ENCODE peak calls at places on chromosome 20, in six cellular contexts. H, S, T, C, F and E are unnamed samples.

GRCh38 chr20:38859070-38859690 is 53.7 kb downstream of the PPP1R16B start:
- DNase-seq in S (no peak), H (no peak), T (no peak), F (peak; percentile 83), C (no peak), E (no peak)

GRCh38 chr20:25077610-25078169 is 4.3 kb downstream of the VSX1 start:
- DNase-seq in C (no peak), S (no peak), T (peak; percentile 47), H (peak; percentile 41), F (no peak), E (peak; percentile 25)

GRCh38 chr20:1890469-1891262 is 4.5 kb upstream of the SIRPA start:
- DNase-seq in H (no peak), S (no peak), F (no peak), C (no peak), T (no peak), E (no peak)

GRCh38 chr20:47809561-47809960 is 24.3 kb upstream of the SULF2 start:
- DNase-seq in S (no peak), C (no peak), T (no peak), H (no peak), F (no peak), E (no peak)

GRCh38 chr20:35771367-35771688 is 487 bp upstream of the PHF20 start:
- DNase-seq in S (no peak), T (no peak), C (no peak), H (no peak), F (no peak), E (no peak)

GRCh38 chr20:3203315-3204123 is 963 bp downstream of the DDRGK1 start:
- DNase-seq in S (no peak), H (peak; percentile 50), C (no peak), T (no peak), F (peak; percentile 58), E (peak; percentile 66)

GRCh38 chr20:56750430-56750829 is 121.3 kb downstream of the TFAP2C start:
- DNase-seq in F (no peak), C (peak; percentile 10), S (no peak), H (no peak), T (peak; percentile 77), E (peak; percentile 74)

GRCh38 chr20:20211274-20211987 is 156.5 kb upstream of the INSM1 start:
- DNase-seq in H (no peak), C (no peak), T (no peak), F (no peak), S (no peak), E (no peak)

GRCh38 chr20:11111191-11111590 is 437.4 kb upstream of the JAG1 start:
- DNase-seq in T (no peak), F (no peak), H (no peak), C (no peak), S (no peak), E (no peak)

GRCh38 chr20:63969851-63970713 is at the start of gene ZNF512B:
- DNase-seq in C (no peak), S (no peak), H (peak; percentile 66), F (peak; percentile 84), T (peak; percentile 82), E (peak; percentile 89)

GRCh38 chr20:41428285-41428684 is 61.7 kb upstream of the EMILIN3 start:
- DNase-seq in F (peak; percentile 34), C (peak; percentile 19), S (no peak), T (no peak), H (peak; percentile 87), E (no peak)

GRCh38 chr20:44026932-44027685 is 112.5 kb downstream of the TOX2 start:
- DNase-seq in F (no peak), S (no peak), H (no peak), T (no peak), C (no peak), E (no peak)

GRCh38 chr20:3871549-3872265 is 17.5 kb upstream of the PANK2 start:
- DNase-seq in H (peak; percentile 44), F (no peak), S (no peak), T (no peak), C (no peak), E (no peak)

GRCh38 chr20:52859156-52859887 is 112.8 kb upstream of the TSHZ2 start:
- DNase-seq in C (no peak), T (no peak), S (no peak), F (no peak), H (no peak), E (no peak)

GRCh38 chr20:5806457-5807263 is 56.5 kb downstream of the SHLD1 start:
- DNase-seq in T (peak; percentile 41), F (no peak), H (peak; percentile 38), C (no peak), S (no peak), E (no peak)

GRCh38 chr20:5809495-5809894 is 59.3 kb downstream of the SHLD1 start:
- DNase-seq in T (no peak), S (no peak), H (no peak), C (no peak), F (no peak), E (no peak)

GRCh38 chr20:5811746-5812145 is 61.5 kb downstream of the SHLD1 start:
- DNase-seq in C (no peak), T (no peak), H (no peak), S (no peak), F (no peak), E (no peak)

GRCh38 chr20:5807431-5807830 is 57.2 kb downstream of the SHLD1 start:
- DNase-seq in F (no peak), H (no peak), C (no peak), S (no peak), T (no peak), E (no peak)

DNA sequence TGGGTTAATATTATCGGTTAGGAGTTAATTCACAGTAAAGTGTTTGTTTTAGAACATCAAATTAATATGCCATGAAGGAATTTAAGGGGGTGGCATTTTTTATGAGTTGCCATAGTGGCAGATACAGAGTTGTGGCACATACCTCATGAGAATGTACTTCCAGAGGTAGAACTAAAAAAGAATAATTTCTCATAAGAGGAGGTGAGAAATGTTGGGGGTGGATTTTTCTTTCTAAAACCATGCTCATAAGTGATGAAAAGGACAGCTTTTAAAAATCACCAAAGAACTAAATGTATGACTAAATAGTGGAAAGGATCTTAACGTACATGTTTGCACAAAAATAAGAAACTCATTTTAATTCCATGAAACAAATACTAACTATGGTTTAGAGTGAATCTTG is 58.7 kb downstream of the SHLD1 start:
- DNase-seq in T (no peak), S (no peak), F (no peak), H (no peak), C (no peak), E (no peak)
- TF ChIP-seq JUND in T (no peak), S (no peak), F (no peak), H (no peak), C (no peak), E (no peak)

DNA sequence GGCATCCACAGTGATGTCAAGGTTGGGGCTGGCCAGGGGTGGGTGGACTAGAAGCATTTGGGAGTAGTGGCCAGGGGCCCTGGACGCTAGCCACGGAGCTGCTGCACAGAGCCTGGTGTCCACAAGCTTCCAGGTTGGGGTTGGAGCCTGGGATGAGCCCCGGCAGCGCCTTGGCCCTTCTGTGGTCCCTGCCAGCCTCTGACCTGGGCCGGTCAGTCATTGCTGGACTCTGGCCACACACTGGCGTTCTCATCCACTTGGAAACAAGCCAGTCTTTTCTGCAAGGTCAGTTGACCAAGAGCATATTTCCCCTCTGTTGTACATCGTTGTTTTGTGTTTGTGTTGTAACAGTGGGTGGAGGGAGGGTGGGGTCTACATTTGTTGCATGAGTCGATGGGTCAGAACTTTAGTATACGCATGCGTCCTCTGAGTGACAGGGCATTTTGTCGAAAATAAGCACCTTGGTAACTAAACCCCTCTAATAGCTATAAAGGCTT is 8.4 kb downstream of the PSMA7 start:
- DNase-seq in H (peak; percentile 88), S (no peak), F (no peak), C (no peak), T (no peak), E (no peak)
- TF ChIP-seq JUND in H (peak; percentile 29), S (no peak), F (no peak), C (no peak), T (no peak), E (no peak)

DNA sequence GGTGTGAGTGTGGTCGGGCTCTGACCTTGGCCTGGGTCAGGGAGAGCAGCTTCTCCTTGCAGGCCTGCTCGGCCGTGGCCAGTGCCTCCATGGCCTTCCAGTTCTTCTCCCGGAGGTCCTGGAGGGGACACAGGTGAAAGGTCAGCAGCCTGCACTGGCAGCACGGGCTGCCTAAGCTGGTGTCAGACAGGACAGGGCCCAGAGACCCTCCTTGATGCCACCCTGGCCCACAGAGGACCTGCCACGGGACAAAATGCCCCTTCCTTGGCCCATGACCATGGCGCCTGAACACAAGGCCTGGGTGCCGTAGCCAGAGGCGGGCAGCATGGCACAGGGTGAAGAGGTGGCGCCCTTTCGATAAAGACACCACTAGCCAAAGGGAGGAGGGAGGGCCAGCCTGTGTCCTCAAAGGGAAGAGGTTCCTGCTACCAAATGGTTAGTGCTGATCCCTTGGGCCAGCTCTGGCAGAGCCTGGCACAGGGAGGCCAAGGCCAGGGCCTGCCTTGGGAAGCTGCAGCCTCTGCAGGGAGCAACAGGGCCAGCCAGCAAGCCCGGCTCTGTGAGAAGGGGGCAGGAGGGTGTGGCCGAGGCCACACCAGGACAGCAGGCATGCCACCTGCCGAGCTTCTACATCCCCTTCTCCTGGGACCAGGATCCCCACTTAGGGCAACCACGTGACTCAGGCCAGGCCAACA is 54.8 kb downstream of the DSTN start:
- DNase-seq in F (no peak), H (no peak), T (no peak), S (no peak), C (no peak), E (no peak)
- TF ChIP-seq JUND in F (no peak), H (no peak), T (no peak), S (no peak), C (no peak), E (no peak)

GRCh38 chr20:14477125-14477524 is 139.7 kb upstream of the FLRT3 start:
- DNase-seq in S (no peak), C (no peak), F (no peak), T (no peak), H (no peak), E (no peak)
- TF ChIP-seq JUND in S (no peak), C (no peak), F (no peak), T (no peak), H (no peak), E (no peak)

DNA sequence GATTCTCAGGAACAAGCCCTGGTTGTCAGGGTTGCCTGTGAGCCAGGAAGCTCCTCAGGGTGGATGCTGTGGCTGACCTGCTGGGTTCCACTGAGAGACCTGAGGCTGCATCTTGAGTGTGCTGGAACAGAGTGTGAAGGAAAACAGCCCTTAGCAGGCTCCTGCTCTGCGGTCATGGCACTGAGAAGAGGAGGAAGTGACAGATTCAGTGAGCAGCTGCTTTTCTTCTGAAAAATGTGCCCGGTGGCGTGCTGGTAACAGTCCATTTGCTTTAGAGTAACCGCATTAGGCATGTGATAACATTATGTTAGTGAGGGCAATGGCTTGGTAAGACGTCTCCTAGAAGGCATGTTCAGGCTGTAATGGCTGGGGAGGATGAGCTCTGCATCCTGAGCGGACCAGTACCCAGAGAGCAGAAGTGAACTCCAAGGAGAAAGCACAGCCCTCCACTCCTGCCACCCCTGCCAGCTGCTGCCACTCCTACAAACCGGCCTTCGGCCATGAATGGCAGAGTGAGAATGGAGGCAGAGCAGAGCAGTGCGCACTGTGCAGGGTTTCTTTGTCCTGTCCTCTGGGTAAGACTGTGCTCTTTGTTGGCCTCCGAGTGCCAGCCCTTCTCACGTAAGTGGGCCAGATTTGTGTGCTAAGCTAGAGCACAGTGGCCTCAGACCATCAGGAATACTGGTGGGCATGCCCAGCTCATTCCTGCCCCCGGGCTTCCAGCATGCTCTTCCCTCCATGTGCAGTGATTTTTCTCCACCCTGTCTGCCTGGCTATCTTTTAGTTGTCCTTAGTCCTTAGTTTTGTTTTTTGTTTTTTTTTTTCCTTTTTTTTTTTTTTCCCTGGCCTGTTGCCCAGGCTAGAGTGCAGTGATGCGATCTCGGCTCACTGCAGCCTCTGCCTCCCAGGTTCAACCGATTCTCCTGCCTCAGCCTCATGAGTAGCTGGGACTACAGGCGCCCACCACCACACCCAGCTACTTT is 98.1 kb upstream of the VSTM2L start:
- DNase-seq in H (no peak), C (no peak), S (peak; percentile 86), T (no peak), F (no peak), E (no peak)
- TF ChIP-seq JUND in H (no peak), C (no peak), S (no peak), T (no peak), F (no peak), E (no peak)